ENCODE peak calls at places on chromosomes 2 and 18, in ten cellular contexts. One of them, this sample, is unnamed.

GRCh38 chr2:9975328-9975727 is 23.8 kb downstream of the GRHL1 start:
- DNase-seq in CD8-positive, alpha-beta memory T cell: no peak
- DNase-seq in foreskin fibroblast: peak; percentile 64
- DNase-seq in pons: no peak
- DNase-seq in T-cell: no peak
- DNase-seq in AG04450: peak; percentile 56
- DNase-seq in lower lobe of right lung: peak; percentile 64
- DNase-seq in choroid plexus epithelial cell: peak; percentile 72
- DNase-seq in NCI-H2081: peak; percentile 25
- DNase-seq in stimulated activated CD4-positive, alpha-beta T cell treated with anti-CD3 and anti-CD28 coated beads, Interleukin-2, amount 100 ng/mL, for 48 hours: no peak
- DNase-seq in this sample: no peak

GRCh38 chr2:224162122-224162521 is 123.0 kb upstream of the SERPINE2 start:
- DNase-seq in AG04450: peak; percentile 20
- DNase-seq in CD8-positive, alpha-beta memory T cell: no peak
- DNase-seq in NCI-H2081: no peak
- DNase-seq in stimulated activated CD4-positive, alpha-beta T cell treated with anti-CD3 and anti-CD28 coated beads, Interleukin-2, amount 100 ng/mL, for 48 hours: no peak
- DNase-seq in foreskin fibroblast: peak; percentile 85
- DNase-seq in T-cell: no peak
- DNase-seq in pons: no peak
- DNase-seq in lower lobe of right lung: no peak
- DNase-seq in choroid plexus epithelial cell: peak; percentile 59
- DNase-seq in this sample: no peak

GRCh38 chr18:58512161-58512581 is 116.7 kb downstream of the ALPK2 start:
- DNase-seq in lower lobe of right lung: no peak
- DNase-seq in pons: peak; percentile 43
- DNase-seq in CD8-positive, alpha-beta memory T cell: no peak
- DNase-seq in choroid plexus epithelial cell: no peak
- DNase-seq in NCI-H2081: no peak
- DNase-seq in T-cell: no peak
- DNase-seq in AG04450: no peak
- DNase-seq in foreskin fibroblast: no peak
- DNase-seq in stimulated activated CD4-positive, alpha-beta T cell treated with anti-CD3 and anti-CD28 coated beads, Interleukin-2, amount 100 ng/mL, for 48 hours: no peak
- DNase-seq in this sample: no peak

GRCh38 chr2:232838406-232838874 is 31.6 kb upstream of the SNORC start:
- DNase-seq in NCI-H2081: no peak
- DNase-seq in stimulated activated CD4-positive, alpha-beta T cell treated with anti-CD3 and anti-CD28 coated beads, Interleukin-2, amount 100 ng/mL, for 48 hours: peak; percentile 28
- DNase-seq in choroid plexus epithelial cell: peak; percentile 17
- DNase-seq in CD8-positive, alpha-beta memory T cell: peak; percentile 38
- DNase-seq in T-cell: peak; percentile 27
- DNase-seq in foreskin fibroblast: peak; percentile 14
- DNase-seq in lower lobe of right lung: no peak
- DNase-seq in AG04450: no peak
- DNase-seq in pons: no peak
- DNase-seq in this sample: no peak

GRCh38 chr2:23436346-23437099 is 51.5 kb downstream of the KLHL29 start:
- DNase-seq in foreskin fibroblast: no peak
- DNase-seq in CD8-positive, alpha-beta memory T cell: no peak
- DNase-seq in stimulated activated CD4-positive, alpha-beta T cell treated with anti-CD3 and anti-CD28 coated beads, Interleukin-2, amount 100 ng/mL, for 48 hours: peak; percentile 17
- DNase-seq in pons: no peak
- DNase-seq in NCI-H2081: no peak
- DNase-seq in lower lobe of right lung: no peak
- DNase-seq in choroid plexus epithelial cell: no peak
- DNase-seq in T-cell: no peak
- DNase-seq in AG04450: no peak
- DNase-seq in this sample: no peak

GRCh38 chr18:24492445-24492844 is 32.0 kb downstream of the HRH4 start:
- DNase-seq in AG04450: no peak
- DNase-seq in CD8-positive, alpha-beta memory T cell: no peak
- DNase-seq in choroid plexus epithelial cell: no peak
- DNase-seq in pons: no peak
- DNase-seq in lower lobe of right lung: no peak
- DNase-seq in stimulated activated CD4-positive, alpha-beta T cell treated with anti-CD3 and anti-CD28 coated beads, Interleukin-2, amount 100 ng/mL, for 48 hours: no peak
- DNase-seq in NCI-H2081: peak; percentile 5
- DNase-seq in T-cell: no peak
- DNase-seq in foreskin fibroblast: no peak
- DNase-seq in this sample: no peak

GRCh38 chr2:88691339-88692183 is at the start of gene RPIA:
- DNase-seq in AG04450: peak; percentile 96
- DNase-seq in CD8-positive, alpha-beta memory T cell: peak; percentile 99
- DNase-seq in T-cell: peak; percentile 98
- DNase-seq in foreskin fibroblast: peak; percentile 100
- DNase-seq in lower lobe of right lung: peak; percentile 100
- DNase-seq in NCI-H2081: peak; percentile 98
- DNase-seq in stimulated activated CD4-positive, alpha-beta T cell treated with anti-CD3 and anti-CD28 coated beads, Interleukin-2, amount 100 ng/mL, for 48 hours: peak; percentile 97
- DNase-seq in choroid plexus epithelial cell: peak; percentile 99
- DNase-seq in pons: peak; percentile 98
- DNase-seq in this sample: peak; percentile 94

GRCh38 chr2:111135910-111136297 is 15.2 kb downstream of the BCL2L11 start:
- DNase-seq in AG04450: no peak
- DNase-seq in foreskin fibroblast: no peak
- DNase-seq in lower lobe of right lung: peak; percentile 52
- DNase-seq in choroid plexus epithelial cell: peak; percentile 90
- DNase-seq in CD8-positive, alpha-beta memory T cell: no peak
- DNase-seq in stimulated activated CD4-positive, alpha-beta T cell treated with anti-CD3 and anti-CD28 coated beads, Interleukin-2, amount 100 ng/mL, for 48 hours: no peak
- DNase-seq in NCI-H2081: no peak
- DNase-seq in T-cell: no peak
- DNase-seq in pons: no peak
- DNase-seq in this sample: no peak

GRCh38 chr2:187500585-187501359 is 52.7 kb upstream of the CALCRL start:
- DNase-seq in NCI-H2081: peak; percentile 35
- DNase-seq in AG04450: peak; percentile 27
- DNase-seq in lower lobe of right lung: no peak
- DNase-seq in pons: no peak
- DNase-seq in foreskin fibroblast: peak; percentile 56
- DNase-seq in stimulated activated CD4-positive, alpha-beta T cell treated with anti-CD3 and anti-CD28 coated beads, Interleukin-2, amount 100 ng/mL, for 48 hours: no peak
- DNase-seq in choroid plexus epithelial cell: peak; percentile 62
- DNase-seq in T-cell: no peak
- DNase-seq in CD8-positive, alpha-beta memory T cell: no peak
- DNase-seq in this sample: no peak

GRCh38 chr2:108377815-108378630 is at the start of gene SULT1C4:
- DNase-seq in T-cell: no peak
- DNase-seq in stimulated activated CD4-positive, alpha-beta T cell treated with anti-CD3 and anti-CD28 coated beads, Interleukin-2, amount 100 ng/mL, for 48 hours: no peak
- DNase-seq in AG04450: no peak
- DNase-seq in pons: peak; percentile 45
- DNase-seq in lower lobe of right lung: peak; percentile 57
- DNase-seq in CD8-positive, alpha-beta memory T cell: no peak
- DNase-seq in NCI-H2081: no peak
- DNase-seq in foreskin fibroblast: peak; percentile 28
- DNase-seq in choroid plexus epithelial cell: peak; percentile 66
- DNase-seq in this sample: peak; percentile 30

GRCh38 chr2:239690651-239691631 is 290.1 kb upstream of the HDAC4 start:
- DNase-seq in AG04450: no peak
- DNase-seq in pons: peak; percentile 11
- DNase-seq in CD8-positive, alpha-beta memory T cell: no peak
- DNase-seq in foreskin fibroblast: no peak
- DNase-seq in choroid plexus epithelial cell: no peak
- DNase-seq in lower lobe of right lung: peak; percentile 7
- DNase-seq in stimulated activated CD4-positive, alpha-beta T cell treated with anti-CD3 and anti-CD28 coated beads, Interleukin-2, amount 100 ng/mL, for 48 hours: no peak
- DNase-seq in NCI-H2081: no peak
- DNase-seq in T-cell: no peak
- DNase-seq in this sample: no peak

GRCh38 chr2:223104336-223104735 is 52.3 kb downstream of the KCNE4 start:
- DNase-seq in stimulated activated CD4-positive, alpha-beta T cell treated with anti-CD3 and anti-CD28 coated beads, Interleukin-2, amount 100 ng/mL, for 48 hours: no peak
- DNase-seq in lower lobe of right lung: no peak
- DNase-seq in T-cell: no peak
- DNase-seq in CD8-positive, alpha-beta memory T cell: no peak
- DNase-seq in choroid plexus epithelial cell: no peak
- DNase-seq in foreskin fibroblast: no peak
- DNase-seq in pons: no peak
- DNase-seq in NCI-H2081: no peak
- DNase-seq in AG04450: no peak
- DNase-seq in this sample: no peak